ENCODE peak calls at places on chromosomes 16 and 17, in four cellular contexts. One of them, this sample, is unnamed.

GRCh38 chr17:64449545-64449944 is 630 bp downstream of the MILR1 start:
- DNase-seq in H7: no peak
- DNase-seq in heart right ventricle: no peak
- DNase-seq in CD8-positive, alpha-beta T cell: no peak
- DNase-seq in this sample: no peak

GRCh38 chr17:11305524-11305923 is 64.5 kb downstream of the SHISA6 start:
- DNase-seq in H7: no peak
- DNase-seq in CD8-positive, alpha-beta T cell: no peak
- DNase-seq in heart right ventricle: no peak
- DNase-seq in this sample: no peak

GRCh38 chr17:42548070-42548837 is 4.5 kb upstream of the HSD17B1 start:
- DNase-seq in H7: peak
- DNase-seq in heart right ventricle: peak
- DNase-seq in CD8-positive, alpha-beta T cell: peak
- DNase-seq in this sample: peak

GRCh38 chr17:62869885-62870580 is 61.9 kb upstream of the MARCHF10 start:
- DNase-seq in H7: peak
- DNase-seq in CD8-positive, alpha-beta T cell: no peak
- DNase-seq in heart right ventricle: no peak
- DNase-seq in this sample: peak

GRCh38 chr17:10127819-10128375 is 70.5 kb downstream of the GAS7 start:
- DNase-seq in CD8-positive, alpha-beta T cell: no peak
- DNase-seq in heart right ventricle: peak
- DNase-seq in H7: peak
- DNase-seq in this sample: peak

GRCh38 chr17:41009301-41009760 is 403 bp upstream of the KRTAP3-1 start:
- DNase-seq in heart right ventricle: no peak
- DNase-seq in H7: no peak
- DNase-seq in CD8-positive, alpha-beta T cell: no peak
- DNase-seq in this sample: peak

GRCh38 chr17:34760931-34761500 is 181.6 kb downstream of the TMEM132E start:
- DNase-seq in heart right ventricle: no peak
- DNase-seq in CD8-positive, alpha-beta T cell: no peak
- DNase-seq in H7: no peak
- DNase-seq in this sample: peak

GRCh38 chr17:43442711-43443110 is 41.1 kb upstream of the DHX8 start:
- DNase-seq in CD8-positive, alpha-beta T cell: no peak
- DNase-seq in heart right ventricle: no peak
- DNase-seq in H7: no peak
- DNase-seq in this sample: no peak

GRCh38 chr16:57167951-57168350 is 17.9 kb downstream of the PSME3IP1 start:
- DNase-seq in CD8-positive, alpha-beta T cell: no peak
- DNase-seq in H7: peak
- DNase-seq in heart right ventricle: no peak
- DNase-seq in this sample: no peak

DNA sequence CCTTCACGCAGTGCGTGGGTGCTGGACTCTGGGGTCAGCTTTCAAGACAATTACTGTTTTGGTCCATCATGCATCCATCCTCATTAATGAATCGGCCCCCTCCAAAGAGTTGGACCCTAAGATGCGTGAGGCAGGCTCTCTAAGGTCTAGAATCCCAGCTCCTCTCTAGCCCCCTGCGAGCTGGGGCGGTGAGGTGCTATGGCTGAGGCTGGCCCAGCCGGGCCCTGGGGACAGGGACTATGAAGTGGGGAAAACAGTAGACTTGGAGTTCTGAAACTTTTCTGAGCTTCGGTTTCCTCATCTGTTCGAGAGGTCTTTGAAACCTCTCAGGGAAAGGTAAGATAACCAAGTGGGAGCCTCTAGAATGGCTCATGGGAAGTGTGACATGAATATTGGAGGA is 1.6 kb downstream of the SH2B1 start:
- DNase-seq in H7: no peak
- DNase-seq in heart right ventricle: no peak
- DNase-seq in CD8-positive, alpha-beta T cell: no peak
- DNase-seq in this sample: no peak
- H3K4me3 ChIP-seq in H7: no peak
- H3K4me3 ChIP-seq in heart right ventricle: no peak
- H3K4me3 ChIP-seq in CD8-positive, alpha-beta T cell: no peak
- H3K4me3 ChIP-seq in this sample: peak

GRCh38 chr17:21287703-21288449 is 3.4 kb downstream of the MAP2K3 start:
- DNase-seq in CD8-positive, alpha-beta T cell: peak
- DNase-seq in heart right ventricle: peak
- DNase-seq in H7: peak
- DNase-seq in this sample: no peak
- H3K4me3 ChIP-seq in CD8-positive, alpha-beta T cell: peak
- H3K4me3 ChIP-seq in heart right ventricle: peak
- H3K4me3 ChIP-seq in H7: no peak
- H3K4me3 ChIP-seq in this sample: no peak

DNA sequence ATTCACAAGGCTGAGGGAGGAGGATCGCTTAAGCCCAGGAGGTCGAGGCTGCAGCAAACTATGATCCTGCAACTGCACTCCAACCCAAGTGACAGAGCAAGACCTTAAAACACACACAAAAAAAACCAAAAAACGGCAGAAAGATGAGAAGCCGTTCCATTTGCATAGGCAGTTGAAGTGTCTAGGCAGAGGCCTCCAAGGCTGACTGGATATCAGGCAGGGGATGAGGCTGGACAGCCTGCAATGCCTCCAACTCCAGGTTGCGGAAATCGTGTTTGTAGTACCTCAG is 2.0 kb upstream of the FBXL19 start:
- DNase-seq in heart right ventricle: no peak
- DNase-seq in CD8-positive, alpha-beta T cell: no peak
- DNase-seq in H7: no peak
- DNase-seq in this sample: no peak
- H3K4me3 ChIP-seq in heart right ventricle: peak
- H3K4me3 ChIP-seq in CD8-positive, alpha-beta T cell: peak
- H3K4me3 ChIP-seq in H7: no peak
- H3K4me3 ChIP-seq in this sample: peak

GRCh38 chr16:88940196-88941050 is 36.6 kb downstream of the CBFA2T3 start:
- DNase-seq in heart right ventricle: peak
- DNase-seq in CD8-positive, alpha-beta T cell: no peak
- DNase-seq in H7: peak
- DNase-seq in this sample: peak
- H3K4me3 ChIP-seq in heart right ventricle: peak
- H3K4me3 ChIP-seq in CD8-positive, alpha-beta T cell: no peak
- H3K4me3 ChIP-seq in H7: peak
- H3K4me3 ChIP-seq in this sample: no peak

GRCh38 chr17:14356043-14356637 is 55.3 kb downstream of the HS3ST3B1 start:
- DNase-seq in heart right ventricle: no peak
- DNase-seq in CD8-positive, alpha-beta T cell: no peak
- DNase-seq in H7: peak
- DNase-seq in this sample: peak

GRCh38 chr17:14361470-14361869 is 60.6 kb downstream of the HS3ST3B1 start:
- DNase-seq in CD8-positive, alpha-beta T cell: no peak
- DNase-seq in heart right ventricle: no peak
- DNase-seq in H7: no peak
- DNase-seq in this sample: peak

GRCh38 chr17:14361945-14362508 is 61.1 kb downstream of the HS3ST3B1 start:
- DNase-seq in CD8-positive, alpha-beta T cell: no peak
- DNase-seq in H7: no peak
- DNase-seq in heart right ventricle: no peak
- DNase-seq in this sample: no peak

GRCh38 chr17:14360851-14361250 is 60.0 kb downstream of the HS3ST3B1 start:
- DNase-seq in H7: no peak
- DNase-seq in heart right ventricle: no peak
- DNase-seq in CD8-positive, alpha-beta T cell: no peak
- DNase-seq in this sample: peak

GRCh38 chr17:14359251-14359939 is 58.5 kb downstream of the HS3ST3B1 start:
- DNase-seq in heart right ventricle: no peak
- DNase-seq in H7: no peak
- DNase-seq in CD8-positive, alpha-beta T cell: peak
- DNase-seq in this sample: peak
- H3K4me3 ChIP-seq in heart right ventricle: no peak
- H3K4me3 ChIP-seq in H7: no peak
- H3K4me3 ChIP-seq in CD8-positive, alpha-beta T cell: no peak
- H3K4me3 ChIP-seq in this sample: no peak

GRCh38 chr17:70552982-70553334 is 383.6 kb downstream of the KCNJ2 start:
- DNase-seq in H7: no peak
- DNase-seq in CD8-positive, alpha-beta T cell: no peak
- DNase-seq in heart right ventricle: no peak
- DNase-seq in this sample: no peak

GRCh38 chr17:70555723-70556122 is 386.4 kb downstream of the KCNJ2 start:
- DNase-seq in CD8-positive, alpha-beta T cell: no peak
- DNase-seq in H7: no peak
- DNase-seq in heart right ventricle: no peak
- DNase-seq in this sample: no peak

GRCh38 chr17:70552230-70552981 is 383.1 kb downstream of the KCNJ2 start:
- DNase-seq in H7: peak
- DNase-seq in heart right ventricle: no peak
- DNase-seq in CD8-positive, alpha-beta T cell: no peak
- DNase-seq in this sample: peak
- H3K4me3 ChIP-seq in H7: no peak
- H3K4me3 ChIP-seq in heart right ventricle: no peak
- H3K4me3 ChIP-seq in CD8-positive, alpha-beta T cell: no peak
- H3K4me3 ChIP-seq in this sample: no peak

This sample was measured in endodermal cell.